ENCODE peak calls at places on chromosomes 4 and X, in ten cellular contexts. P is Karpas-422; S is brain microvascular endothelial cell; J is effector memory CD4-positive, alpha-beta T cell; M is GM23248; C is choroid plexus epithelial cell; D is neural progenitor cell; R is endodermal cell; H is WERI-Rb-1; U is PC-3. E is an unnamed sample.

GRCh38 chrX:135520022-135520552 is 373 bp upstream of the INTS6L start:
- DNase-seq in P (no peak), S (peak; percentile 10), J (no peak), M (peak; percentile 54), C (peak; percentile 76), D (peak; percentile 16), R (no peak), H (no peak), U (no peak), E (no peak)

GRCh38 chr4:38872620-38873019 is 5.0 kb downstream of the FAM114A1 start:
- DNase-seq in P (no peak), S (peak; percentile 51), J (no peak), M (peak; percentile 90), C (peak; percentile 39), D (no peak), R (no peak), H (no peak), U (peak; percentile 94), E (no peak)

GRCh38 chr4:1105662-1106061 is 7.7 kb downstream of the RNF212 start:
- DNase-seq in P (no peak), S (no peak), J (no peak), M (no peak), C (peak; percentile 56), D (peak; percentile 80), R (peak; percentile 69), H (peak; percentile 76), U (no peak), E (peak; percentile 95)

GRCh38 chr4:10731162-10731561 is 46.6 kb upstream of the CLNK start:
- DNase-seq in P (no peak), S (no peak), J (no peak), M (no peak), C (no peak), D (no peak), R (no peak), H (no peak), U (no peak), E (no peak)

GRCh38 chr4:100347241-100347640 is 157.0 kb upstream of the DDIT4L start:
- DNase-seq in P (no peak), S (no peak), J (no peak), M (no peak), C (no peak), D (no peak), R (no peak), H (no peak), U (no peak), E (no peak)

GRCh38 chr4:156751486-156751885 is 220.1 kb downstream of the PDGFC start:
- DNase-seq in P (no peak), S (peak; percentile 20), J (no peak), M (peak; percentile 56), C (peak; percentile 64), D (no peak), R (no peak), H (no peak), U (peak; percentile 62), E (no peak)

GRCh38 chr4:161252520-161253141 is 911.2 kb downstream of the FSTL5 start:
- DNase-seq in P (peak; percentile 82), S (no peak), J (no peak), M (peak; percentile 12), C (peak; percentile 53), D (no peak), R (no peak), H (peak; percentile 42), U (peak; percentile 60), E (no peak)

GRCh38 chrX:108699368-108699767 is 37.0 kb downstream of the IRS4 start:
- DNase-seq in P (peak; percentile 77), S (peak; percentile 16), J (no peak), M (peak; percentile 55), C (peak; percentile 51), D (peak; percentile 54), R (no peak), H (no peak), U (peak; percentile 66), E (no peak)

GRCh38 chrX:63922221-63922620 is 137.2 kb upstream of the ARHGEF9 start:
- DNase-seq in P (no peak), S (peak; percentile 53), J (no peak), M (peak; percentile 70), C (peak; percentile 17), D (no peak), R (no peak), H (no peak), U (peak; percentile 30), E (no peak)

GRCh38 chr4:26459054-26459755 is 31.1 kb downstream of the CCKAR start:
- DNase-seq in P (peak; percentile 80), S (no peak), J (no peak), M (peak; percentile 80), C (peak; percentile 87), D (peak; percentile 46), R (no peak), H (no peak), U (peak; percentile 65), E (peak; percentile 41)

GRCh38 chr4:24700118-24700517 is 95.3 kb upstream of the SOD3 start:
- DNase-seq in P (no peak), S (no peak), J (no peak), M (no peak), C (no peak), D (no peak), R (no peak), H (no peak), U (no peak), E (no peak)

GRCh38 chr4:24704152-24704551 is 91.2 kb upstream of the SOD3 start:
- DNase-seq in P (no peak), S (no peak), J (no peak), M (no peak), C (no peak), D (peak; percentile 74), R (peak; percentile 77), H (no peak), U (no peak), E (no peak)

GRCh38 chr4:24703298-24703697 is 92.1 kb upstream of the SOD3 start:
- DNase-seq in P (no peak), S (no peak), J (no peak), M (no peak), C (no peak), D (no peak), R (no peak), H (no peak), U (no peak), E (no peak)

GRCh38 chr4:24702266-24702665 is 93.1 kb upstream of the SOD3 start:
- DNase-seq in P (no peak), S (no peak), J (no peak), M (no peak), C (no peak), D (no peak), R (no peak), H (no peak), U (no peak), E (no peak)

DNA sequence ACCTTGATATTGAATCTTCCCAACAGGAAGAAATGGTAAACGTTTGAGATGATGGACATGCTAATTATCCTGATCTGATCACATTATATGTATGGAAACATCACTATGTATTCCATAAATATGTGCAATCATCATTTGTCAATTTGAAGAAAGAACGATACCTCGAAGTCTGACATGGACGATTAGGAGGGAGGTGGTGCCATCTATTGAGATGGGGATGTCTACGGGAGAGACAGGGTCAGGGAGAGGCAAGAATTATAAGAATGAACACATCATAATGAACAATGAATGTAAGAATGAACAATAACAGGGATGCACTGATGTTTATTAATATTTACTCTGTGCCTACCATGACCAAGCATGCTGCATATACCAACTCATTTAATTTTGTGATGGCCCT is 93.7 kb upstream of the SOD3 start:
- DNase-seq in P (no peak), S (no peak), J (no peak), M (no peak), C (no peak), D (no peak), R (no peak), H (no peak), U (no peak), E (no peak)
- H3K4me3 ChIP-seq in P (no peak overlapping the region), S (no peak overlapping the region), J (no peak overlapping the region), M (no peak overlapping the region), C (no peak overlapping the region), D (no peak overlapping the region), R (no peak overlapping the region), H (no peak overlapping the region), U (no peak overlapping the region), E (no peak overlapping the region)

DNA sequence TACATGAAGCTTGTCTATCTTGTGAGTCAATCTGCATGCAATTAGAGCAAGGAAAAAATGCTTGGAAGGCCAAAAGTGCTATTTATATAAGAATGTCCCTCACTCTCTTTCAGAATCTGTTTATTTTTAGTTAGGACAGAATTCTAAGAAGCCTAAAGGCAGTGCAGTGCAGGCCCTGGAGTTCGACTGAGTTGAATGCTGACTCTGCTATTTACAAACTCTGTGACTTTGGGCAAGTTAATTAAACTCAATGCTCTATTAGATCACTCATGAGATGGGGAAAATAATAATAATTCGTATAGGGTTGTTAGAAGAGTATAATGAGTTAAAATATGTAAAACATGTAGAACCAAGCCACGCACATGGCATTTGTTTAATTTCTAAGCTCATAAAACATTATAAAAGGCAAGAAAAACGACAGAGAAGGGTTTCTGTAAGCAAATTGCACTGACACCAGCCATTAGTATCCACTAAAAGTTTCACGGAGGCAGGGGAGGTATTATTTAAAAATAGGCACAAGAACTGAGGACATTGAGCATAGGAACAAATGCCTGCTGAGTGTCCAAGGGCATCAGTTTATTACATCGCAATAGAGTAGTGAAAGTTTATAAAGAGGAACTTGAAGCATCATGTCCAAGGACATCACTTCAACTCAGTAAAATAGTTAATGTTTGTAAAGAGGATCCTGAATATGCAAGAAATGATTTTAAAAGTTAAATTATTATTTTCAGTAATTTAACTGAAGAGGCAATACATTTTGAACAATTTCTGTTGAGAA is 115.0 kb upstream of the INPP4B start:
- DNase-seq in P (no peak), S (no peak), J (no peak), M (no peak), C (no peak), D (no peak), R (no peak), H (no peak), U (no peak), E (no peak)
- H3K4me3 ChIP-seq in P (no peak overlapping the region), S (no peak overlapping the region), J (no peak overlapping the region), M (no peak overlapping the region), C (no peak overlapping the region), D (no peak overlapping the region), R (no peak overlapping the region), H (no peak overlapping the region), U (no peak overlapping the region), E (no peak overlapping the region)

GRCh38 chr4:121192013-121192412 is 27.9 kb upstream of the TNIP3 start:
- DNase-seq in P (no peak), S (no peak), J (no peak), M (peak; percentile 38), C (no peak), D (no peak), R (no peak), H (no peak), U (no peak), E (no peak)
- H3K4me3 ChIP-seq in P (no peak overlapping the region), S (no peak overlapping the region), J (no peak overlapping the region), M (peak overlapping the region; percentile 54), C (no peak overlapping the region), D (no peak overlapping the region), R (no peak overlapping the region), H (no peak overlapping the region), U (no peak overlapping the region), E (no peak overlapping the region)

DNA sequence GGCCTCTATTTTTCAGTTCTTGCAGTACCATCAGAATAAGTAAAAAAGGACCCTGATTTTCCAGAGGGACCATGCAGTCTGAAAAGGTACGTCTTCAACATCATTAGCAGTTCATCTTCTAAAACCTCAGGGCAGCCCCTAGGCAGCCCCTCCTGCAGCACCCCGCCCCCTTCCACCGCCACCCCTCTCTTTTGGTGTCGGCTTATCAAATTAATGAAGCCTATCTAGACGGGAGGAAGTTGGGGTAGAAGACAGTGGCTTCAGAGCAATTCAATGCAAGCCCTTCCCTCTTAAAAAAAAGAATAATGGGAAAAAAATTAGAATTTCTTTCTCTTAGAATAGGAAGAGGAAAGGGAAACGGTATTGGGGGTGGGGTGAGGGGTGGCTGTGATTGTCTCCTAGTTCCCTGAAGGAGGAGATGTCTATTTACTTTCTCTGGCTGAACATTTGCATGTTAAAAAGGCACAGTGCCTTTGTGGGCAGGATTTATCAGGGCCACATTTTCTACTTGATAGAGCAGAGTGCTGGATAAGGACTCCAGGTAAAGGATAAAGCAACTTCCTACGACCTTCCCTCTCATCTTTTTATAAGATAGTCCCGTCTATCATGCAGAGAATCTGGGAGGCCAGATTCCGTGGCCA is 159.4 kb downstream of the MGST2 start:
- DNase-seq in P (no peak), S (no peak), J (no peak), M (no peak), C (no peak), D (peak; percentile 36), R (no peak), H (no peak), U (no peak), E (no peak)
- H3K4me3 ChIP-seq in P (no peak overlapping the region), S (no peak overlapping the region), J (no peak overlapping the region), M (no peak overlapping the region), C (no peak overlapping the region), D (peak overlapping the region; percentile 0), R (peak overlapping the region; percentile 31), H (no peak overlapping the region), U (no peak overlapping the region), E (no peak overlapping the region)